ENCODE peak calls at places on chromosomes 12 and 14, in six cellular contexts. A is neuronal stem cell; S is CD8-positive, alpha-beta memory T cell; U is psoas muscle; W is keratinocyte; F is mesendoderm. Q is an unnamed sample. For H3K27me3, the result is how much of the 10 kb centered on the place peaks cover.

GRCh38 chr14:106843951-106844483 is 1317.6 kb downstream of the TMEM121 start:
- DNase-seq in F (no peak), S (no peak), W (no peak), A (no peak), U (no peak), Q (no peak)

GRCh38 chr12:8687846-8688601 is 9.8 kb upstream of the RIMKLB start:
- DNase-seq in S (no peak), U (no peak), W (peak), F (peak), A (no peak), Q (no peak)

GRCh38 chr12:98154850-98155249 is 360.5 kb upstream of the TMPO start:
- DNase-seq in U (no peak), A (peak), W (no peak), F (peak), S (no peak), Q (no peak)

GRCh38 chr12:133181238-133181959 is at the start of gene ZNF268:
- DNase-seq in F (peak), U (peak), A (peak), S (peak), W (peak), Q (peak)

GRCh38 chr12:94874986-94875312 is 128.5 kb downstream of the NDUFA12 start:
- DNase-seq in A (no peak), U (no peak), F (no peak), S (no peak), W (no peak), Q (no peak)

GRCh38 chr12:2892246-2892645 is 1.6 kb downstream of the TULP3 start:
- DNase-seq in U (no peak), S (no peak), A (no peak), F (no peak), W (no peak), Q (no peak)

GRCh38 chr14:21654215-21654614 is 580 bp downstream of the OR4E2 start:
- DNase-seq in W (no peak), A (no peak), U (no peak), F (no peak), S (no peak), Q (no peak)

GRCh38 chr12:122403115-122403770 is 19.2 kb downstream of the CLIP1 start:
- DNase-seq in W (no peak), F (no peak), U (no peak), A (no peak), S (no peak), Q (no peak)

GRCh38 chr12:49627752-49628360 is 4.5 kb downstream of the PRPF40B start:
- DNase-seq in F (no peak), A (no peak), U (no peak), W (no peak), S (no peak), Q (no peak)

GRCh38 chr12:29428630-29429029 is 47.7 kb upstream of the ERGIC2 start:
- DNase-seq in W (peak), S (no peak), F (no peak), U (no peak), A (no peak), Q (no peak)

GRCh38 chr14:22837750-22838538 is 1.6 kb downstream of the MMP14 start:
- DNase-seq in A (no peak), S (no peak), U (peak), W (no peak), F (peak), Q (peak)

GRCh38 chr12:102061096-102061555 is 665 bp downstream of the WASHC3 start:
- DNase-seq in F (no peak), W (no peak), S (no peak), A (no peak), U (no peak), Q (no peak)

GRCh38 chr12:102063066-102063465 is 1.3 kb upstream of the WASHC3 start:
- DNase-seq in F (peak), A (no peak), W (no peak), U (no peak), S (no peak), Q (no peak)

GRCh38 chr12:102064476-102064875 is 2.7 kb upstream of the WASHC3 start:
- DNase-seq in W (no peak), S (no peak), F (no peak), A (no peak), U (no peak), Q (no peak)

GRCh38 chr12:102061556-102062418 is at the start of gene WASHC3:
- DNase-seq in U (peak), A (peak), S (peak), F (peak), W (peak), Q (peak)

GRCh38 chr12:102062419-102062806 is 622 bp upstream of the WASHC3 start:
- DNase-seq in W (no peak), F (no peak), S (no peak), A (no peak), U (no peak), Q (no peak)
- H3K4me3 ChIP-seq in W (no peak), F (no peak), S (peak), A (no peak), U (peak), Q (no peak)

GRCh38 chr12:75525263-75525662 is 13.9 kb upstream of the KRR1 start:
- DNase-seq in W (no peak), A (no peak), F (no peak), U (no peak), S (no peak), Q (no peak)
- H3K27me3 ChIP-seq in W (under half), A (under half), F (under half), U (under half), S (under half), Q (under half)

DNA sequence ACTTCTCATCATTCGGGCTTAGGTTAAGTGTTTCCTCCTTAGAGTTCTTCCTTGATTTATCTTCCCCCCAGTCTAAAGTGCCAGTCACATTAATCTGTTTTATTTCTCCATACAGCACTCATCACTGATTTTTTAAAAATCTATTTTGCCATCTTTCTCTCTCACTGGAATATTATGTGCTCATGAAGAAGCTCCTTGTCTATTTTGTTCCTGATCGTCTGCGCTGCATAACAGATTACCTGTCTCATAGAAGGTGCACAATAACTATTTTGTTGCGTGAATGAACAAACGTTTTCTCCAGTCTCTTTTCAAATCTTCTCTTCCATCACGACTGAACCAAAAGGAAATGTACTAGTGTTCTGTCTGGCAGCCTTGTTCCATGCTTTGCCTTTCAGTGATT is 2.7 kb downstream of the ERP29 start:
- DNase-seq in A (no peak), F (no peak), W (no peak), U (no peak), S (no peak), Q (no peak)
- H3K4me3 ChIP-seq in A (no peak), F (no peak), W (no peak), U (no peak), S (no peak), Q (no peak)

DNA sequence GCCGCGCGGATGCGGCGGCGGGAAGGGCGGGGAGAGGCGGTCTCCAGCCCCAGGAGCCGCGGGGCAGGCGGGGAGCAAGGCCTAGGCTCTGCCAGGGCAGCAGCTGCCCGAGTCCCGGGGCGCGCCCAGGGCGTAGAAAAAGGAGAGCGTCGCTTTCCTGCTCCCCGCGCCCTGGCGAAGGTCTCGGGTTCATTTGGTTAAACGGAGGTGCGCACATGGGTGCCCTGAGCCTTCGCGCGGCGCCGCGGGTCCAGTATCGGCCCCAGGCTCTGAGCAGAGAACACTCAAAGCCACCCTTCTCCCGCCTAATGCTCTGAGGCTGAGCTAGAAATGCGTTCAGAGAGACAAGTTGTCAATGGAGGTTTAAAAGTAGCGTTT is 1.4 kb downstream of the TMEM132C start:
- DNase-seq in A (no peak), W (no peak), F (peak), U (no peak), S (no peak), Q (no peak)
- H3K27me3 ChIP-seq in A (half or more), W (under half), F (under half), U (under half), S (under half), Q (half or more)

GRCh38 chr14:105408592-105408991 is 10.3 kb downstream of the TEX22 start:
- DNase-seq in W (no peak), U (no peak), F (no peak), S (no peak), A (no peak), Q (no peak)

GRCh38 chr14:105411017-105411941 is 8.3 kb upstream of the MTA1 start:
- DNase-seq in W (no peak), F (no peak), S (no peak), U (peak), A (no peak), Q (no peak)

GRCh38 chr14:105409379-105409778 is 10.2 kb upstream of the MTA1 start:
- DNase-seq in U (no peak), A (no peak), S (no peak), W (no peak), F (no peak), Q (no peak)

GRCh38 chr14:105411985-105412767 is 7.5 kb upstream of the MTA1 start:
- DNase-seq in U (peak), F (no peak), S (no peak), A (no peak), W (no peak), Q (no peak)

DNA sequence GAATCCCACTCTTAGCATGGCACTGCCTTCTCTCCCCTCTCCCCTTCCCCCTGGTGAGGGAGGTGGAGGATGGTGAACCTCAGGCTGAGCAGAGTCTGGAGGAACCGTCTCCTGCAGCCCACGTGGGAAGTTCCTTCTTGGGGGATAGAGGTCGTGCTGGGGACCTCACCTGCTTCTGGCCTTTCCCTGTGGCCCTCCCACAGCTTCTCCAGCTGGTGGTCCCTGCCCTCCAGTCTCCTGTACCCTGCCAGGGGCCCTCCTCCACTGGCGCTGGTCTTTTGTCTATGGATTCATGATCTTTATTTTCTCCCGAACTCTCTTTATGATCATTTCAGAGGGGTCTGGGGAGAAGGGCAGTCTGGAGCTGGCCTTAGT is 9.0 kb upstream of the MTA1 start:
- DNase-seq in W (no peak), S (no peak), U (no peak), F (no peak), A (no peak), Q (no peak)
- H3K4me3 ChIP-seq in W (no peak), S (no peak), U (peak), F (no peak), A (no peak), Q (peak)